ENCODE peak calls at places on chromosomes 1 and 21, in seven cellular contexts. One of them, this sample, is unnamed.

GRCh38 chr1:206923009-206923960 is 1.5 kb upstream of the FCMR start:
- DNase-seq in neuronal stem cell: no peak
- DNase-seq in H1: no peak
- DNase-seq in H9: no peak
- DNase-seq in IMR-90: no peak
- DNase-seq in mesenchymal stem cell: no peak
- DNase-seq in trophoblast cell: no peak
- DNase-seq in this sample: no peak

GRCh38 chr21:32307706-32308105 is 9.1 kb downstream of the MRAP start:
- DNase-seq in H9: no peak
- DNase-seq in neuronal stem cell: no peak
- DNase-seq in H1: peak
- DNase-seq in IMR-90: peak
- DNase-seq in mesenchymal stem cell: peak
- DNase-seq in trophoblast cell: no peak
- DNase-seq in this sample: no peak

GRCh38 chr1:64664287-64664686 is 80.6 kb upstream of the RAVER2 start:
- DNase-seq in trophoblast cell: no peak
- DNase-seq in mesenchymal stem cell: no peak
- DNase-seq in H9: no peak
- DNase-seq in IMR-90: no peak
- DNase-seq in H1: no peak
- DNase-seq in neuronal stem cell: peak
- DNase-seq in this sample: no peak

GRCh38 chr1:62335656-62336055 is 16.4 kb upstream of the KANK4 start:
- DNase-seq in neuronal stem cell: no peak
- DNase-seq in H1: no peak
- DNase-seq in mesenchymal stem cell: no peak
- DNase-seq in H9: peak
- DNase-seq in IMR-90: no peak
- DNase-seq in trophoblast cell: no peak
- DNase-seq in this sample: peak

GRCh38 chr1:36465731-36466369 is 1.7 kb upstream of the MRPS15 start:
- DNase-seq in IMR-90: no peak
- DNase-seq in H9: no peak
- DNase-seq in mesenchymal stem cell: no peak
- DNase-seq in H1: no peak
- DNase-seq in neuronal stem cell: no peak
- DNase-seq in trophoblast cell: no peak
- DNase-seq in this sample: peak

GRCh38 chr21:28283652-28284490 is 708.8 kb downstream of the LTN1 start:
- DNase-seq in H1: no peak
- DNase-seq in trophoblast cell: no peak
- DNase-seq in H9: no peak
- DNase-seq in mesenchymal stem cell: peak
- DNase-seq in neuronal stem cell: no peak
- DNase-seq in IMR-90: peak
- DNase-seq in this sample: peak

GRCh38 chr1:6580588-6581270 is 935 bp downstream of the ZBTB48 start:
- DNase-seq in trophoblast cell: no peak
- DNase-seq in neuronal stem cell: no peak
- DNase-seq in IMR-90: no peak
- DNase-seq in H9: no peak
- DNase-seq in mesenchymal stem cell: peak
- DNase-seq in H1: no peak
- DNase-seq in this sample: peak

GRCh38 chr1:178057863-178058576 is 35.9 kb upstream of the RASAL2 start:
- DNase-seq in IMR-90: peak
- DNase-seq in neuronal stem cell: no peak
- DNase-seq in trophoblast cell: peak
- DNase-seq in H1: no peak
- DNase-seq in H9: peak
- DNase-seq in mesenchymal stem cell: peak
- DNase-seq in this sample: peak

GRCh38 chr1:208476825-208477170 is 232.6 kb upstream of the PLXNA2 start:
- DNase-seq in H9: no peak
- DNase-seq in trophoblast cell: no peak
- DNase-seq in H1: no peak
- DNase-seq in IMR-90: no peak
- DNase-seq in neuronal stem cell: no peak
- DNase-seq in mesenchymal stem cell: no peak
- DNase-seq in this sample: no peak

GRCh38 chr1:33655496-33655895 is 183.1 kb downstream of the ZSCAN20 start:
- DNase-seq in H1: no peak
- DNase-seq in trophoblast cell: no peak
- DNase-seq in mesenchymal stem cell: no peak
- DNase-seq in IMR-90: no peak
- DNase-seq in neuronal stem cell: no peak
- DNase-seq in H9: no peak
- DNase-seq in this sample: no peak

GRCh38 chr1:53732912-53733317 is 6.0 kb downstream of the GLIS1 start:
- DNase-seq in neuronal stem cell: no peak
- DNase-seq in IMR-90: peak
- DNase-seq in H9: no peak
- DNase-seq in mesenchymal stem cell: peak
- DNase-seq in trophoblast cell: no peak
- DNase-seq in H1: no peak
- DNase-seq in this sample: no peak

GRCh38 chr1:59078866-59079265 is 218.0 kb upstream of the FGGY start:
- DNase-seq in mesenchymal stem cell: no peak
- DNase-seq in trophoblast cell: no peak
- DNase-seq in neuronal stem cell: no peak
- DNase-seq in H9: no peak
- DNase-seq in H1: no peak
- DNase-seq in IMR-90: no peak
- DNase-seq in this sample: no peak

GRCh38 chr1:62370594-62370993 is 51.4 kb upstream of the KANK4 start:
- DNase-seq in H9: no peak
- DNase-seq in mesenchymal stem cell: no peak
- DNase-seq in trophoblast cell: no peak
- DNase-seq in H1: no peak
- DNase-seq in neuronal stem cell: no peak
- DNase-seq in IMR-90: no peak
- DNase-seq in this sample: no peak

GRCh38 chr1:20771780-20772179 is 15.3 kb downstream of the HP1BP3 start:
- DNase-seq in H9: no peak
- DNase-seq in H1: no peak
- DNase-seq in IMR-90: no peak
- DNase-seq in neuronal stem cell: no peak
- DNase-seq in trophoblast cell: no peak
- DNase-seq in mesenchymal stem cell: no peak
- DNase-seq in this sample: no peak

GRCh38 chr21:32914424-32915070 is 111.2 kb upstream of the OLIG2 start:
- DNase-seq in trophoblast cell: no peak
- DNase-seq in IMR-90: no peak
- DNase-seq in H9: no peak
- DNase-seq in H1: no peak
- DNase-seq in mesenchymal stem cell: no peak
- DNase-seq in neuronal stem cell: no peak
- DNase-seq in this sample: no peak

GRCh38 chr1:3121401-3122215 is 52.6 kb downstream of the PRDM16 start:
- DNase-seq in H9: no peak
- DNase-seq in H1: no peak
- DNase-seq in trophoblast cell: no peak
- DNase-seq in neuronal stem cell: no peak
- DNase-seq in IMR-90: no peak
- DNase-seq in mesenchymal stem cell: no peak
- DNase-seq in this sample: no peak

GRCh38 chr1:3119748-3120524 is 50.9 kb downstream of the PRDM16 start:
- DNase-seq in H1: no peak
- DNase-seq in neuronal stem cell: no peak
- DNase-seq in IMR-90: no peak
- DNase-seq in H9: no peak
- DNase-seq in mesenchymal stem cell: no peak
- DNase-seq in trophoblast cell: no peak
- DNase-seq in this sample: peak

GRCh38 chr1:3120994-3121393 is 52.0 kb downstream of the PRDM16 start:
- DNase-seq in H9: no peak
- DNase-seq in mesenchymal stem cell: no peak
- DNase-seq in H1: no peak
- DNase-seq in IMR-90: no peak
- DNase-seq in neuronal stem cell: no peak
- DNase-seq in trophoblast cell: no peak
- DNase-seq in this sample: no peak

GRCh38 chr1:3124246-3124645 is 55.2 kb downstream of the PRDM16 start:
- DNase-seq in H1: no peak
- DNase-seq in neuronal stem cell: no peak
- DNase-seq in IMR-90: no peak
- DNase-seq in mesenchymal stem cell: no peak
- DNase-seq in trophoblast cell: no peak
- DNase-seq in H9: no peak
- DNase-seq in this sample: no peak

GRCh38 chr1:3122311-3122710 is 53.3 kb downstream of the PRDM16 start:
- DNase-seq in H9: no peak
- DNase-seq in H1: no peak
- DNase-seq in neuronal stem cell: no peak
- DNase-seq in trophoblast cell: no peak
- DNase-seq in IMR-90: no peak
- DNase-seq in mesenchymal stem cell: no peak
- DNase-seq in this sample: no peak
- H3K23ac ChIP-seq in H9: no peak
- H3K23ac ChIP-seq in H1: no peak
- H3K23ac ChIP-seq in neuronal stem cell: no peak
- H3K23ac ChIP-seq in trophoblast cell: no peak
- H3K23ac ChIP-seq in IMR-90: no peak
- H3K23ac ChIP-seq in mesenchymal stem cell: no peak
- H3K23ac ChIP-seq in this sample: no peak

GRCh38 chr1:110960777-110961420 is 2.8 kb downstream of the LRIF1 start:
- DNase-seq in mesenchymal stem cell: no peak
- DNase-seq in trophoblast cell: no peak
- DNase-seq in neuronal stem cell: no peak
- DNase-seq in H1: no peak
- DNase-seq in H9: no peak
- DNase-seq in IMR-90: no peak
- DNase-seq in this sample: no peak

GRCh38 chr1:110952031-110952430 is 11.7 kb downstream of the LRIF1 start:
- DNase-seq in neuronal stem cell: no peak
- DNase-seq in mesenchymal stem cell: no peak
- DNase-seq in H9: no peak
- DNase-seq in trophoblast cell: peak
- DNase-seq in H1: no peak
- DNase-seq in IMR-90: no peak
- DNase-seq in this sample: no peak

GRCh38 chr1:110953031-110953430 is 10.7 kb downstream of the LRIF1 start:
- DNase-seq in mesenchymal stem cell: no peak
- DNase-seq in neuronal stem cell: no peak
- DNase-seq in IMR-90: no peak
- DNase-seq in H1: no peak
- DNase-seq in H9: no peak
- DNase-seq in trophoblast cell: no peak
- DNase-seq in this sample: no peak

GRCh38 chr1:110957798-110958197 is 5.9 kb downstream of the LRIF1 start:
- DNase-seq in mesenchymal stem cell: no peak
- DNase-seq in neuronal stem cell: no peak
- DNase-seq in H1: no peak
- DNase-seq in IMR-90: no peak
- DNase-seq in trophoblast cell: no peak
- DNase-seq in H9: no peak
- DNase-seq in this sample: no peak

GRCh38 chr1:110956586-110956985 is 7.1 kb downstream of the LRIF1 start:
- DNase-seq in trophoblast cell: no peak
- DNase-seq in H1: no peak
- DNase-seq in IMR-90: no peak
- DNase-seq in neuronal stem cell: no peak
- DNase-seq in H9: no peak
- DNase-seq in mesenchymal stem cell: no peak
- DNase-seq in this sample: no peak
- H2BK120ac ChIP-seq in trophoblast cell: no peak
- H2BK120ac ChIP-seq in H1: no peak
- H2BK120ac ChIP-seq in IMR-90: no peak
- H2BK120ac ChIP-seq in neuronal stem cell: no peak
- H2BK120ac ChIP-seq in H9: no peak
- H2BK120ac ChIP-seq in mesenchymal stem cell: no peak
- H2BK120ac ChIP-seq in this sample: no peak

DNA sequence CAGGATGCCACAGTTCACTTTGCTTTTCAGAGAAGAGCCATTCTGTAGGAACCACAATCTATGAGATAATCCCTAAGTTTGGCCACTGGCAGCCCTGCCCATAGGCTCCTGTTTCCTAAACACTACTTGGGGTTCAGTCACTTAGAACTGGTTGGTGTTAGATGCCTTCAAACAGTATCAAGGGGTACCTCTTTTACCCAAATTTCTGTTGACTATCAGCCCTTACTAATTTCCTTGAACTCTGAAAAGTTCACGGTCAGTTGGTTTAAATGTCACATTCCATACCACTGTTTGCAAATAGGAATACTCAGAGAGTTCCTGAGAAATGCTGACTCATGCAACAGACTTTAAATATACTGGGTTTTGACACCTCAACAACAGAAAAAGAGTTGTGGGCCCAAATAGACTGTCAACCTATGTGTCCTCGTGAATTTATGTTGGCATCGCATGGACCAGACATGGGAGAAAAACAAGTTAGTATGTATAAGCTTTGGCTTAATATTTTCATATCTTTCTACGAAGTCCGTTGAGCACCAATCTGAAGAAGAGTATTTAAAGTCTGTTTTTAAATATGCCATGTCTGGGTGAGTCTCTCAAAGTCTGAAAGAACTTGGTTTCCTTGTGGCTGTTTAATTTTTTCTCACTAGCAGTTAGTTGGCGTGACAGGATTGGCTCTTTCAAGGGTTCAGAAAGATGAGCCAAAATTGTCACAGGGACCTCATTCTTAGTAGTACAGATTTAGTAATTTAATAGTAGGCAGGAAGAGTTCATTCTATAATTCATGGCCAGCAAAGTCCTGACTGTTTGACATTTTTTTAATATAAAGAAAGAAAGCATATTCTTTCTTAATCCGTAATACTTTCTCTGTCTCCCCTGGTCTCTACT is 56.5 kb upstream of the ZNF326 start:
- DNase-seq in trophoblast cell: no peak
- DNase-seq in mesenchymal stem cell: peak
- DNase-seq in H9: no peak
- DNase-seq in neuronal stem cell: no peak
- DNase-seq in IMR-90: peak
- DNase-seq in H1: no peak
- DNase-seq in this sample: peak
- H3K23ac ChIP-seq in trophoblast cell: no peak
- H3K23ac ChIP-seq in mesenchymal stem cell: no peak
- H3K23ac ChIP-seq in H9: no peak
- H3K23ac ChIP-seq in neuronal stem cell: no peak
- H3K23ac ChIP-seq in IMR-90: no peak
- H3K23ac ChIP-seq in H1: no peak
- H3K23ac ChIP-seq in this sample: no peak

DNA sequence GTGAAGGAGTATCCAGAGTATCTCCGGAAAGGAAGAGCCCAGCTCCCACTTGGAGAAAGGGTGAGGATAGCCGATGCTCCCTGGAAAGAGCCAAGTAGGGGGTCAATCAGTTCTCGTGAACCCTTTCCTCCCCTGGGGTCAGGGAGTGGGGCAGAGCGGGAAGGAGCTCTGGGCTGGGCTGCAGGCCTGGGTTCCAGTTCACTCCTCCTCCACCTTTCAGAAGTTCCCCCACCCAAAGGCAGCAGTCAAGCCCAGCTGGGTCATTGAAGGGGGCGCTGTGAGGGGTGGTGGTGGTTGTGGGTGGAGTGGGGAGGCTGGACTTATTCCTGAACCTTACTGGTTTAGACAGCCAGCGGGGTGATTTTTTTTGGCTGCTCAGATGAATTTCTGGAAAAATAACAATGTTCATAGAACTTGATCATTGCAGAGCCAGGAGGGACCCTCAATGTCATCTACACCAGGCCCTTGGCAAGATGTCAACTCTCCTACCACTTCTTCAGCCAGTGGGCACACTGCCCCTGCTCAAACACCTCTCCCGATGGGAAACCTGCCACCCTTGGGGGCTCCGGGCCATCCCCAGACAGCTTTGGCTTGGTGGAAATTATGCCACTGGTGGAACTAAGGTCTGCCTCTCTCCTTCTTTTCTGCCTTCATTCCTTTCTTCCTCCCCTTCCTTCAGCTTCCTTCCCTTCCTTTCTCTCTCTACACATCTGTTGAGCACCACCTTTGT is 235.8 kb downstream of the TRABD2B start:
- DNase-seq in H9: no peak
- DNase-seq in mesenchymal stem cell: no peak
- DNase-seq in trophoblast cell: no peak
- DNase-seq in H1: no peak
- DNase-seq in neuronal stem cell: no peak
- DNase-seq in IMR-90: no peak
- DNase-seq in this sample: no peak
- H2BK120ac ChIP-seq in H9: no peak
- H2BK120ac ChIP-seq in mesenchymal stem cell: no peak
- H2BK120ac ChIP-seq in trophoblast cell: no peak
- H2BK120ac ChIP-seq in H1: no peak
- H2BK120ac ChIP-seq in neuronal stem cell: no peak
- H2BK120ac ChIP-seq in IMR-90: no peak
- H2BK120ac ChIP-seq in this sample: no peak